ENCODE peak calls at places on chromosome 18, in four cellular contexts. N is SK-N-SH, G is K562, F is WTC11. O is an unnamed sample.
A peak's percentile ranks its signal among the peaks of the same experiment; 100 is the strongest.

GRCh38 chr18:58579561-58580047 is 49.3 kb downstream of the ALPK2 start:
- DNase-seq in N (no peak), G (no peak), F (no peak), O (no peak)

GRCh38 chr18:45998244-45998643 is 31.1 kb upstream of the EPG5 start:
- DNase-seq in N (no peak), G (peak; percentile 34), F (no peak), O (no peak)

GRCh38 chr18:9722691-9723090 is 14.6 kb downstream of the RAB31 start:
- DNase-seq in N (no peak), G (no peak), F (peak; percentile 39), O (peak; percentile 48)

GRCh38 chr18:5890606-5891360 is 4.5 kb downstream of the TMEM200C start:
- DNase-seq in N (peak; percentile 90), G (no peak), F (peak; percentile 70), O (peak; percentile 81)

GRCh38 chr18:77127769-77128671 is 4.6 kb downstream of the MBP start:
- DNase-seq in N (no peak), G (no peak), F (no peak), O (no peak)

GRCh38 chr18:25287096-25287495 is 64.9 kb downstream of the ZNF521 start:
- DNase-seq in N (no peak), G (no peak), F (no peak), O (no peak)

GRCh38 chr18:27860701-27861107 is 316.2 kb downstream of the CDH2 start:
- DNase-seq in N (no peak), G (no peak), F (no peak), O (no peak)

GRCh38 chr18:650428-650858 is 7.0 kb upstream of the TYMS start:
- DNase-seq in N (no peak), G (no peak), F (no peak), O (no peak)

GRCh38 chr18:34467059-34467458 is 242.3 kb upstream of the NOL4 start:
- DNase-seq in N (no peak), G (no peak), F (no peak), O (no peak)

GRCh38 chr18:67463829-67464228 is 52.7 kb downstream of the DSEL start:
- DNase-seq in N (no peak), G (no peak), F (no peak), O (no peak)

GRCh38 chr18:55838841-55839240 is 250.8 kb upstream of the TCF4 start:
- DNase-seq in N (no peak), G (no peak), F (no peak), O (no peak)

GRCh38 chr18:54957987-54958386 is 1.3 kb downstream of the CCDC68 start:
- DNase-seq in N (no peak), G (no peak), F (no peak), O (no peak)

GRCh38 chr18:68429111-68429510 is 285.8 kb downstream of the TMX3 start:
- DNase-seq in N (no peak), G (no peak), F (no peak), O (no peak)

GRCh38 chr18:3453540-3454364 is 3.8 kb downstream of the TGIF1 start:
- DNase-seq in N (no peak), G (no peak), F (no peak), O (no peak)

GRCh38 chr18:59623456-59624383 is 73.5 kb downstream of the CCBE1 start:
- DNase-seq in N (no peak), G (no peak), F (no peak), O (no peak)

GRCh38 chr18:8721716-8722115 is 16.4 kb downstream of the MTCL1 start:
- DNase-seq in N (no peak), G (no peak), F (no peak), O (no peak)

GRCh38 chr18:11246466-11246865 is 97.1 kb upstream of the PIEZO2 start:
- DNase-seq in N (no peak), G (no peak), F (no peak), O (no peak)

GRCh38 chr18:32906506-32907214 is 133.8 kb upstream of the KLHL14 start:
- DNase-seq in N (no peak), G (no peak), F (no peak), O (no peak)

GRCh38 chr18:24019641-24020331 is 5.2 kb downstream of the TTC39C start:
- DNase-seq in N (no peak), G (no peak), F (no peak), O (no peak)

GRCh38 chr18:3281456-3282400 is 19.8 kb downstream of the MYL12B start:
- DNase-seq in N (peak; percentile 59), G (peak; percentile 72), F (no peak), O (no peak)

GRCh38 chr18:59907172-59907571 is 7.4 kb downstream of the PMAIP1 start:
- DNase-seq in N (no peak), G (no peak), F (no peak), O (no peak)

GRCh38 chr18:40356153-40356552 is 1598.9 kb upstream of the PIK3C3 start:
- DNase-seq in N (no peak), G (no peak), F (no peak), O (no peak)

GRCh38 chr18:76351961-76352581 is 143.0 kb downstream of the ZNF516 start:
- DNase-seq in N (peak; percentile 92), G (no peak), F (no peak), O (no peak)

GRCh38 chr18:518081-518480 is 17.6 kb upstream of the COLEC12 start:
- DNase-seq in N (no peak), G (no peak), F (no peak), O (no peak)

GRCh38 chr18:72160504-72161445 is 383.4 kb downstream of the CBLN2 start:
- DNase-seq in N (no peak), G (no peak), F (no peak), O (no peak)

GRCh38 chr18:58998421-58999203 is 133.9 kb downstream of the ZNF532 start:
- DNase-seq in N (no peak), G (no peak), F (no peak), O (no peak)

GRCh38 chr18:75065251-75066000 is 143.5 kb downstream of the PTGR3 start:
- DNase-seq in N (peak; percentile 81), G (no peak), F (no peak), O (no peak)

GRCh38 chr18:12598181-12598921 is 59.6 kb downstream of the SPIRE1 start:
- DNase-seq in N (no peak), G (no peak), F (no peak), O (no peak)

GRCh38 chr18:13799396-13799795 is 24.6 kb upstream of the MC5R start:
- DNase-seq in N (no peak), G (no peak), F (no peak), O (no peak)

GRCh38 chr18:13264986-13265900 is 46.7 kb downstream of the LDLRAD4 start:
- DNase-seq in N (no peak), G (no peak), F (no peak), O (no peak)

GRCh38 chr18:13147146-13147545 is 71.4 kb upstream of the LDLRAD4 start:
- DNase-seq in N (no peak), G (no peak), F (no peak), O (no peak)

GRCh38 chr18:3193354-3193753 is 26.4 kb downstream of the MYOM1 start:
- DNase-seq in N (no peak), G (no peak), F (no peak), O (no peak)

GRCh38 chr18:67425724-67426123 is 90.8 kb downstream of the DSEL start:
- DNase-seq in N (no peak), G (no peak), F (no peak), O (no peak)

GRCh38 chr18:62454527-62454926 is 68.3 kb upstream of the ZCCHC2 start:
- DNase-seq in N (no peak), G (no peak), F (no peak), O (no peak)

GRCh38 chr18:5294113-5294617 is 1.4 kb downstream of the ZBTB14 start:
- DNase-seq in N (peak; percentile 6), G (peak; percentile 16), F (no peak), O (no peak)

GRCh38 chr18:57784034-57784815 is 18.9 kb downstream of the ATP8B1 start:
- DNase-seq in N (no peak), G (no peak), F (no peak), O (no peak)

GRCh38 chr18:68267583-68267982 is 447.3 kb downstream of the TMX3 start:
- DNase-seq in N (no peak), G (no peak), F (no peak), O (no peak)

GRCh38 chr18:23547806-23548205 is 38.5 kb downstream of the NPC1 start:
- DNase-seq in N (no peak), G (no peak), F (no peak), O (no peak)

GRCh38 chr18:35122586-35123224 is 81.5 kb downstream of the MAPRE2 start:
- DNase-seq in N (peak; percentile 65), G (peak; percentile 46), F (peak; percentile 74), O (peak; percentile 73)

GRCh38 chr18:50695431-50696176 is 124.2 kb downstream of the MRO start:
- DNase-seq in N (no peak), G (no peak), F (no peak), O (no peak)
- TF ChIP-seq TEAD4 in N (no peak), G (no peak), F (no peak), O (no peak)

DNA sequence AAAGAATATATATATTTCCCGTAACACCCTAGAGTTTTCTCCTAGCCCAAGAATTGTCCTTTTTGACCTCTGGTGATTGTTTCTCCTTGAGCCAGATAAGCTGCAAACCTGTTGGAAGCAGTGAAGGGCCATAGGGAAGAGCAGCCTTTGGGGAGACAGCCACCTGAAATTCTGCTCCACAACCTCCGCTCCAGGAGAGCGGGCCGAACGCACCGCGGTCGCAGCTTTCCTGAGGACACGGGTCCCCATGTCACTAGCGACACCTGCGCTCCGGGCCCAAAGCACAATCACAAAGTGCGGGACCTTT is 620 bp upstream of the DSG2 start:
- DNase-seq in N (no peak), G (no peak), F (no peak), O (no peak)
- TF ChIP-seq TEAD4 in N (no peak), G (no peak), F (no peak), O (no peak)

DNA sequence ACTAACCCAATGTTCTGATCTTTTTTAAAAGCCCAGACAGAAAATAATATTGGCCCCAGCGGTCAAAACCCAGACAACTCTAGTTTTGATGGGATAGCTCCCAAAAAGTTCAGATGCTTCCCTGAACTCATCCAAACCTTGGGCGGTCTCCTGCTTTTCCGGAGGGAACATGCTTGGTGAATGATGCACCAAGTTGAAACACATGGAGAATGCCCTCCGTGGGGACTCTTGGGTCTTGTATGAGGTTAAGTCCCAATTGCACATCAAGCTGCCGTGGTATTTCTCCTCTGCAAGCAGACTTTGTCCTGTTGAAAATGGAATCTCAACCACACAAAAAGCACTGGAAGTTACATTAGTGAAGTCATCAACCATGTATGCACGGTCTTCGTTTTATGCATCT is 120.7 kb upstream of the CTAGE1 start:
- DNase-seq in N (no peak), G (no peak), F (no peak), O (no peak)
- TF ChIP-seq TEAD4 in N (no peak), G (no peak), F (no peak), O (no peak)

DNA sequence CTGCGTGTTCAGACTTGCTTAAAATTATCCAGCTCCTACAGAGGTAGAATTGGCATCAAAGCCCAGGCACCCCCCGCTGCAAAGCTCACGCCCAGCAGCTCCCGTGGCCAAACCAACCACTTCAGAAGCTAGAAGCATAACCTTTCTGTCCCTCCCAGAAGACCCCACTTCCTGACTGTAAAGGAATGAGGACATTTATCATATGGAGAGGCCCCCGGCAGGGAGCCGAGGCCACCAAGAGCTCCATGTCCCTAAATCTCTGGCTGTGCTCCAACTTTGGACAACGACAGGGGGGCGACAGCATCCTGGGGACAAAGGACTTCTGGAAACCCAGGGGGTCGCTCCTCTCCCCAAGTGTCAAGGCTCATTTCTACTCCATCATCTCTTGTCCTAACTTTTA is 369.0 kb upstream of the SALL3 start:
- DNase-seq in N (no peak), G (no peak), F (no peak), O (no peak)
- TF ChIP-seq TEAD4 in N (no peak), G (no peak), F (no peak), O (no peak)

O was measured in H1.